ENCODE peak calls at places on chromosomes 6 and 20, in nine cellular contexts. C, V, A, T, M, I, Y, W and N are unnamed samples. For H3K9me3, the result is how much of the 10 kb centered on the place peaks cover.

GRCh38 chr6:24743944-24744335 is 25.0 kb upstream of the C6orf62 start:
- DNase-seq in C (no peak), V (no peak), A (no peak), T (no peak), M (no peak), I (no peak), Y (no peak), W (no peak), N (no peak)

GRCh38 chr20:50957276-50957675 is 1.1 kb downstream of the DPM1 start:
- DNase-seq in C (no peak), V (no peak), A (no peak), T (no peak), M (no peak), I (no peak), Y (peak), W (no peak), N (no peak)

GRCh38 chr20:25325073-25325472 is 65.6 kb downstream of the ABHD12 start:
- DNase-seq in C (no peak), V (no peak), A (no peak), T (no peak), M (no peak), I (no peak), Y (no peak), W (no peak), N (no peak)

GRCh38 chr6:115890238-115890637 is 170.5 kb downstream of the FRK start:
- DNase-seq in C (no peak), V (no peak), A (no peak), T (no peak), M (no peak), I (no peak), Y (no peak), W (no peak), N (no peak)

GRCh38 chr6:31497595-31498476 is at the start of gene MICB:
- DNase-seq in C (no peak), V (peak), A (peak), T (peak), M (peak), I (peak), Y (peak), W (peak), N (peak)

GRCh38 chr6:45698046-45698445 is 317.6 kb downstream of the CLIC5 start:
- DNase-seq in C (no peak), V (no peak), A (no peak), T (no peak), M (no peak), I (no peak), Y (peak), W (no peak), N (no peak)

GRCh38 chr6:42165016-42165415 is 8.1 kb upstream of the GUCA1A start:
- DNase-seq in C (peak), V (no peak), A (no peak), T (no peak), M (no peak), I (no peak), Y (peak), W (peak), N (no peak)

GRCh38 chr6:117266267-117266797 is 974 bp downstream of the VGLL2 start:
- DNase-seq in C (no peak), V (no peak), A (no peak), T (no peak), M (no peak), I (no peak), Y (no peak), W (no peak), N (no peak)

GRCh38 chr6:14728396-14729024 is 517.4 kb upstream of the JARID2 start:
- DNase-seq in C (no peak), V (no peak), A (no peak), T (no peak), M (peak), I (no peak), Y (peak), W (peak), N (no peak)

GRCh38 chr6:351011-351866 is 40.3 kb upstream of the IRF4 start:
- DNase-seq in C (no peak), V (no peak), A (no peak), T (peak), M (no peak), I (no peak), Y (no peak), W (no peak), N (no peak)

GRCh38 chr20:18092890-18093289 is 35.2 kb upstream of the OVOL2 start:
- DNase-seq in C (no peak), V (no peak), A (no peak), T (no peak), M (no peak), I (no peak), Y (no peak), W (no peak), N (no peak)

GRCh38 chr6:134550604-134551003 is 232.7 kb upstream of the SGK1 start:
- DNase-seq in C (peak), V (no peak), A (no peak), T (no peak), M (no peak), I (no peak), Y (peak), W (peak), N (no peak)

GRCh38 chr6:39451831-39452230 is 129.3 kb upstream of the KCNK16 start:
- DNase-seq in C (no peak), V (no peak), A (no peak), T (no peak), M (no peak), I (no peak), Y (no peak), W (no peak), N (no peak)

GRCh38 chr6:43500921-43501320 is 9.2 kb downstream of the LRRC73 start:
- DNase-seq in C (no peak), V (no peak), A (no peak), T (no peak), M (no peak), I (no peak), Y (no peak), W (no peak), N (no peak)

GRCh38 chr6:165684333-165684732 is 21.3 kb upstream of the PDE10A start:
- DNase-seq in C (no peak), V (no peak), A (no peak), T (no peak), M (no peak), I (no peak), Y (no peak), W (no peak), N (no peak)

GRCh38 chr20:35626386-35627001 is 10.9 kb downstream of the SPAG4 start:
- DNase-seq in C (no peak), V (no peak), A (no peak), T (no peak), M (no peak), I (no peak), Y (no peak), W (no peak), N (no peak)

GRCh38 chr6:149935246-149935645 is 6.6 kb upstream of the ULBP2 start:
- DNase-seq in C (no peak), V (no peak), A (no peak), T (no peak), M (no peak), I (no peak), Y (no peak), W (peak), N (no peak)

GRCh38 chr6:109336221-109336955 is 45.9 kb downstream of the CD164 start:
- DNase-seq in C (no peak), V (no peak), A (no peak), T (no peak), M (no peak), I (no peak), Y (peak), W (peak), N (no peak)

GRCh38 chr6:168841609-168842278 is 400.8 kb downstream of the SMOC2 start:
- DNase-seq in C (no peak), V (no peak), A (no peak), T (no peak), M (no peak), I (no peak), Y (no peak), W (no peak), N (no peak)

GRCh38 chr20:20712004-20712473 is 405 bp downstream of the RALGAPA2 start:
- DNase-seq in C (no peak), V (no peak), A (peak), T (no peak), M (no peak), I (no peak), Y (peak), W (no peak), N (no peak)

GRCh38 chr20:59802471-59803221 is 130.8 kb downstream of the SYCP2 start:
- DNase-seq in C (no peak), V (no peak), A (no peak), T (no peak), M (no peak), I (no peak), Y (no peak), W (no peak), N (no peak)

GRCh38 chr6:136526937-136527336 is 23.3 kb downstream of the MAP7 start:
- DNase-seq in C (no peak), V (no peak), A (no peak), T (no peak), M (no peak), I (no peak), Y (no peak), W (no peak), N (no peak)

GRCh38 chr6:40753939-40754448 is 166.8 kb upstream of the LRFN2 start:
- DNase-seq in C (no peak), V (no peak), A (no peak), T (no peak), M (no peak), I (no peak), Y (no peak), W (no peak), N (no peak)

GRCh38 chr6:73339340-73339739 is 14.7 kb downstream of the DPPA5 start:
- DNase-seq in C (no peak), V (no peak), A (no peak), T (no peak), M (no peak), I (no peak), Y (no peak), W (no peak), N (no peak)

GRCh38 chr6:135251964-135252429 is 70.9 kb downstream of the MYB start:
- DNase-seq in C (no peak), V (no peak), A (peak), T (no peak), M (no peak), I (no peak), Y (no peak), W (peak), N (no peak)

GRCh38 chr20:6827472-6827871 is 60.0 kb downstream of the BMP2 start:
- DNase-seq in C (no peak), V (no peak), A (no peak), T (no peak), M (no peak), I (no peak), Y (no peak), W (no peak), N (no peak)

GRCh38 chr6:105474234-105474633 is 71.4 kb upstream of the PREP start:
- DNase-seq in C (no peak), V (no peak), A (no peak), T (no peak), M (no peak), I (no peak), Y (peak), W (no peak), N (no peak)

GRCh38 chr6:100344761-100345160 is 120.0 kb downstream of the SIM1 start:
- DNase-seq in C (no peak), V (no peak), A (no peak), T (no peak), M (no peak), I (no peak), Y (no peak), W (peak), N (no peak)

GRCh38 chr6:53244958-53245357 is 96.3 kb upstream of the GCM1 start:
- DNase-seq in C (no peak), V (no peak), A (no peak), T (no peak), M (no peak), I (no peak), Y (peak), W (no peak), N (no peak)

GRCh38 chr20:37886851-37887297 is 16.1 kb upstream of the VSTM2L start:
- DNase-seq in C (no peak), V (no peak), A (no peak), T (no peak), M (no peak), I (peak), Y (no peak), W (no peak), N (no peak)

GRCh38 chr20:20820104-20820503 is 107.7 kb upstream of the RALGAPA2 start:
- DNase-seq in C (no peak), V (no peak), A (no peak), T (no peak), M (no peak), I (no peak), Y (no peak), W (no peak), N (no peak)

GRCh38 chr6:5665173-5665572 is 341.6 kb downstream of the NRN1 start:
- DNase-seq in C (no peak), V (no peak), A (no peak), T (no peak), M (no peak), I (no peak), Y (no peak), W (no peak), N (no peak)

GRCh38 chr20:16555754-16556153 is 17.5 kb downstream of the KIF16B start:
- DNase-seq in C (no peak), V (no peak), A (no peak), T (no peak), M (no peak), I (no peak), Y (no peak), W (no peak), N (no peak)
- H3K9me3 ChIP-seq in C (under half), V (under half), A (under half), T (under half), M (under half), I (under half), Y (under half), W (under half), N (under half)

GRCh38 chr20:11981366-11981947 is 63.8 kb downstream of the BTBD3 start:
- DNase-seq in C (no peak), V (no peak), A (no peak), T (no peak), M (no peak), I (no peak), Y (no peak), W (no peak), N (no peak)
- H3K4me3 ChIP-seq in C (no peak), V (no peak), A (no peak), T (no peak), M (no peak), I (no peak), Y (no peak), W (no peak), N (no peak)

GRCh38 chr6:82487895-82488294 is 124.3 kb downstream of the TPBG start:
- DNase-seq in C (no peak), V (no peak), A (no peak), T (no peak), M (no peak), I (no peak), Y (no peak), W (no peak), N (no peak)
- H3K9me3 ChIP-seq in C (under half), V (under half), A (under half), T (under half), M (under half), I (under half), Y (under half), W (under half), N (under half)

GRCh38 chr6:48111143-48111506 is at the start of gene PTCHD4:
- DNase-seq in C (peak), V (no peak), A (no peak), T (no peak), M (peak), I (no peak), Y (peak), W (peak), N (no peak)
- H3K4me3 ChIP-seq in C (peak), V (no peak), A (no peak), T (no peak), M (peak), I (no peak), Y (peak), W (peak), N (peak)